ENCODE peak calls at places on chromosomes 4 and X, in five cellular contexts. One of them, this sample, is unnamed.

GRCh38 chr4:158094413-158095110 is 78.3 kb downstream of the GASK1B start:
- DNase-seq in posterior cingulate gyrus: no peak
- DNase-seq in brain microvascular endothelial cell: peak; percentile 83
- DNase-seq in iris pigment epithelial cell: peak; percentile 75
- DNase-seq in nephron progenitor cell: no peak
- DNase-seq in this sample: peak; percentile 82

GRCh38 chrX:16786791-16787735 is 797 bp downstream of the TXLNG start:
- DNase-seq in posterior cingulate gyrus: peak; percentile 20
- DNase-seq in brain microvascular endothelial cell: no peak
- DNase-seq in iris pigment epithelial cell: peak; percentile 23
- DNase-seq in nephron progenitor cell: peak; percentile 54
- DNase-seq in this sample: no peak

GRCh38 chr4:66769436-66769835 is 775.9 kb downstream of the CENPC start:
- DNase-seq in posterior cingulate gyrus: no peak
- DNase-seq in brain microvascular endothelial cell: no peak
- DNase-seq in iris pigment epithelial cell: no peak
- DNase-seq in nephron progenitor cell: no peak
- DNase-seq in this sample: no peak

GRCh38 chrX:70525733-70526132 is 81.1 kb downstream of the DLG3 start:
- DNase-seq in posterior cingulate gyrus: no peak
- DNase-seq in brain microvascular endothelial cell: no peak
- DNase-seq in iris pigment epithelial cell: no peak
- DNase-seq in nephron progenitor cell: no peak
- DNase-seq in this sample: no peak

GRCh38 chrX:40010550-40011364 is 87.0 kb downstream of the BCOR start:
- DNase-seq in posterior cingulate gyrus: no peak
- DNase-seq in brain microvascular endothelial cell: no peak
- DNase-seq in iris pigment epithelial cell: no peak
- DNase-seq in nephron progenitor cell: peak; percentile 32
- DNase-seq in this sample: no peak

GRCh38 chr4:122874194-122874593 is 47.6 kb downstream of the FGF2 start:
- DNase-seq in posterior cingulate gyrus: no peak
- DNase-seq in brain microvascular endothelial cell: peak; percentile 72
- DNase-seq in iris pigment epithelial cell: peak; percentile 91
- DNase-seq in nephron progenitor cell: no peak
- DNase-seq in this sample: peak; percentile 88

GRCh38 chr4:61068745-61069144 is 131.4 kb upstream of the ADGRL3 start:
- DNase-seq in posterior cingulate gyrus: no peak
- DNase-seq in brain microvascular endothelial cell: peak; percentile 22
- DNase-seq in iris pigment epithelial cell: peak; percentile 13
- DNase-seq in nephron progenitor cell: no peak
- DNase-seq in this sample: no peak

GRCh38 chr4:110625593-110626292 is 2.9 kb upstream of the PITX2 start:
- DNase-seq in posterior cingulate gyrus: no peak
- DNase-seq in brain microvascular endothelial cell: no peak
- DNase-seq in iris pigment epithelial cell: peak; percentile 82
- DNase-seq in nephron progenitor cell: no peak
- DNase-seq in this sample: no peak

GRCh38 chr4:153083447-153083921 is 120.8 kb upstream of the TRIM2 start:
- DNase-seq in posterior cingulate gyrus: peak; percentile 71
- DNase-seq in brain microvascular endothelial cell: peak; percentile 76
- DNase-seq in iris pigment epithelial cell: peak; percentile 82
- DNase-seq in nephron progenitor cell: peak; percentile 56
- DNase-seq in this sample: peak; percentile 87

This sample was measured in kidney glomerular epithelial cell.